ENCODE peak calls at places on chromosome 14, in four cellular contexts. T, A, L and J are unnamed samples.

GRCh38 chr14:38248629-38249028 is 7.3 kb downstream of the CLEC14A start:
- DNase-seq in T (no peak), A (no peak), L (peak; percentile 37), J (no peak)

GRCh38 chr14:102920273-102920997 is 2.0 kb upstream of the AMN start:
- DNase-seq in T (no peak), A (no peak), L (no peak), J (no peak)

GRCh38 chr14:100282766-100283419 is 23.4 kb downstream of the SLC25A29 start:
- DNase-seq in T (no peak), A (no peak), L (no peak), J (no peak)

GRCh38 chr14:99609245-99610117 is 5.5 kb upstream of the CCDC85C start:
- DNase-seq in T (no peak), A (no peak), L (no peak), J (no peak)

GRCh38 chr14:88785911-88786310 is 6.8 kb downstream of the EML5 start:
- DNase-seq in T (no peak), A (no peak), L (no peak), J (no peak)

GRCh38 chr14:92603309-92604257 is 90.0 kb downstream of the RIN3 start:
- DNase-seq in T (peak; percentile 49), A (no peak), L (no peak), J (peak; percentile 28)

GRCh38 chr14:76964695-76965094 is 63.8 kb downstream of the IRF2BPL start:
- DNase-seq in T (no peak), A (no peak), L (no peak), J (no peak)

GRCh38 chr14:50679674-50680073 is 11.6 kb upstream of the SAV1 start:
- DNase-seq in T (no peak), A (no peak), L (no peak), J (no peak)

GRCh38 chr14:54893151-54893760 is 9.4 kb downstream of the GCH1 start:
- DNase-seq in T (peak; percentile 63), A (peak; percentile 41), L (no peak), J (peak; percentile 72)

GRCh38 chr14:104580961-104581360 is 1.4 kb downstream of the C14orf180 start:
- DNase-seq in T (no peak), A (peak; percentile 16), L (no peak), J (no peak)

GRCh38 chr14:103594265-103594664 is 31.5 kb downstream of the COA8 start:
- DNase-seq in T (peak; percentile 73), A (no peak), L (no peak), J (peak; percentile 95)

GRCh38 chr14:90518075-90518940 is 121.5 kb downstream of the CALM1 start:
- DNase-seq in T (no peak), A (no peak), L (no peak), J (no peak)

GRCh38 chr14:93859957-93860356 is 67.2 kb upstream of the FAM181A start:
- DNase-seq in T (no peak), A (no peak), L (no peak), J (no peak)